ENCODE peak calls at places on chromosomes 13 and 19, in eight cellular contexts. Q is GM06990; E is Kasumi-1; T is Peyer's patch; G is activated CD8-positive, alpha-beta memory T cell treated with anti-CD3 and anti-CD28 coated beads, Interleukin-2, amount 10 ng/mL, durations not matched to agents 7 days and 5 days; V is nephron progenitor cell; Y is WTC11; Z is EH. U is an unnamed sample.

GRCh38 chr19:5058456-5059190 is 89.7 kb downstream of the KDM4B start:
- DNase-seq in Q (no peak), E (no peak), T (no peak), G (no peak), V (no peak), Y (no peak), Z (peak), U (no peak)

GRCh38 chr19:8367327-8368001 is 3.5 kb downstream of the ANGPTL4 start:
- DNase-seq in Q (no peak), E (no peak), T (peak), G (no peak), V (peak), Y (peak), Z (peak), U (no peak)

GRCh38 chr19:58055483-58055874 is 3.6 kb upstream of the ZNF135 start:
- DNase-seq in Q (no peak), E (no peak), T (no peak), G (no peak), V (no peak), Y (no peak), Z (no peak), U (no peak)

GRCh38 chr13:88257706-88258105 is 586.5 kb downstream of the SLITRK5 start:
- DNase-seq in Q (no peak), E (no peak), T (no peak), G (no peak), V (no peak), Y (no peak), Z (no peak), U (no peak)

GRCh38 chr19:1063030-1063908 is 3.7 kb upstream of the ARHGAP45 start:
- DNase-seq in Q (peak), E (no peak), T (no peak), G (peak), V (peak), Y (peak), Z (no peak), U (no peak)

GRCh38 chr19:28234637-28235036 is 978.3 kb downstream of the UQCRFS1 start:
- DNase-seq in Q (no peak), E (no peak), T (no peak), G (no peak), V (no peak), Y (no peak), Z (no peak), U (no peak)

GRCh38 chr13:40388617-40389016 is 277.8 kb downstream of the FOXO1 start:
- DNase-seq in Q (peak), E (peak), T (peak), G (peak), V (no peak), Y (no peak), Z (peak), U (no peak)

GRCh38 chr13:40116008-40116407 is 460.5 kb downstream of the COG6 start:
- DNase-seq in Q (no peak), E (no peak), T (peak), G (peak), V (no peak), Y (no peak), Z (peak), U (no peak)

GRCh38 chr19:35202722-35203674 is 25.5 kb downstream of the FAM187B start:
- DNase-seq in Q (no peak), E (no peak), T (no peak), G (peak), V (no peak), Y (peak), Z (no peak), U (no peak)

U was measured in cerebellar nuclear complex.